ENCODE peak calls at places on chromosome 12, in five cellular contexts. R, K, G, I and O are unnamed samples.

GRCh38 chr12:4251228-4251891 is 22.2 kb upstream of the CCND2 start:
- DNase-seq in R (no peak), K (no peak), G (no peak), I (no peak), O (no peak)

GRCh38 chr12:122979908-122980191 is 631 bp upstream of the ARL6IP4 start:
- DNase-seq in R (no peak), K (no peak), G (no peak), I (peak), O (no peak)

GRCh38 chr12:97713972-97714588 is 251.5 kb downstream of the RMST start:
- DNase-seq in R (no peak), K (no peak), G (no peak), I (no peak), O (no peak)

GRCh38 chr12:102964872-102965271 is 7.4 kb downstream of the ASCL1 start:
- DNase-seq in R (no peak), K (no peak), G (no peak), I (peak), O (no peak)

GRCh38 chr12:89345376-89345775 is 6.9 kb downstream of the DUSP6 start:
- DNase-seq in R (no peak), K (no peak), G (no peak), I (no peak), O (no peak)

GRCh38 chr12:40953076-40953475 is 235.0 kb upstream of the PDZRN4 start:
- DNase-seq in R (no peak), K (no peak), G (no peak), I (no peak), O (no peak)

GRCh38 chr12:99745895-99746294 is 98.3 kb downstream of the GARIN6 start:
- DNase-seq in R (no peak), K (no peak), G (no peak), I (no peak), O (no peak)

GRCh38 chr12:89770391-89770790 is 61.8 kb upstream of the ATP2B1 start:
- DNase-seq in R (no peak), K (no peak), G (no peak), I (no peak), O (no peak)

GRCh38 chr12:124506145-124506831 is 61.1 kb downstream of the NCOR2 start:
- DNase-seq in R (peak), K (peak), G (peak), I (no peak), O (no peak)

GRCh38 chr12:125533434-125534029 is 468.3 kb downstream of the AACS start:
- DNase-seq in R (peak), K (peak), G (peak), I (peak), O (no peak)

GRCh38 chr12:62618948-62619347 is 152.3 kb downstream of the MON2 start:
- DNase-seq in R (no peak), K (no peak), G (no peak), I (no peak), O (no peak)

GRCh38 chr12:26987634-26988424 is 26.4 kb downstream of the TM7SF3 start:
- DNase-seq in R (no peak), K (no peak), G (no peak), I (no peak), O (no peak)

GRCh38 chr12:68034567-68034966 is 45.3 kb downstream of the IFNG-AS1 start:
- DNase-seq in R (no peak), K (no peak), G (no peak), I (no peak), O (no peak)

GRCh38 chr12:95990136-95990535 is 6.0 kb downstream of the HAL start:
- DNase-seq in R (no peak), K (no peak), G (no peak), I (no peak), O (no peak)

GRCh38 chr12:52155048-52155868 is 36.6 kb downstream of the KRT80 start:
- DNase-seq in R (no peak), K (no peak), G (no peak), I (peak), O (no peak)

GRCh38 chr12:108193922-108194321 is 64.8 kb downstream of the WSCD2 start:
- DNase-seq in R (no peak), K (no peak), G (no peak), I (peak), O (no peak)

GRCh38 chr12:47758584-47758833 is 171 bp downstream of the RAPGEF3 start:
- DNase-seq in R (no peak), K (no peak), G (no peak), I (no peak), O (no peak)

GRCh38 chr12:79897617-79898016 is 37.3 kb downstream of the PPP1R12A start:
- DNase-seq in R (no peak), K (no peak), G (no peak), I (no peak), O (peak)

GRCh38 chr12:123078114-123078465 is 72.8 kb downstream of the PITPNM2 start:
- DNase-seq in R (peak), K (no peak), G (no peak), I (no peak), O (no peak)

GRCh38 chr12:47602330-47602729 is 103.5 kb downstream of the RPAP3 start:
- DNase-seq in R (no peak), K (no peak), G (no peak), I (no peak), O (no peak)

GRCh38 chr12:69641546-69641945 is 30.8 kb upstream of the LRRC10 start:
- DNase-seq in R (no peak), K (no peak), G (no peak), I (no peak), O (no peak)

GRCh38 chr12:1083086-1083887 is 92.3 kb downstream of the ERC1 start:
- DNase-seq in R (peak), K (no peak), G (no peak), I (no peak), O (no peak)

GRCh38 chr12:50317198-50317597 is 33.9 kb upstream of the LIMA1 start:
- DNase-seq in R (no peak), K (no peak), G (no peak), I (no peak), O (no peak)

GRCh38 chr12:40693503-40693863 is 1.2 kb downstream of the CNTN1 start:
- DNase-seq in R (peak), K (no peak), G (peak), I (no peak), O (no peak)

GRCh38 chr12:70467908-70468733 is 102.0 kb downstream of the KCNMB4 start:
- DNase-seq in R (no peak), K (no peak), G (no peak), I (no peak), O (no peak)

GRCh38 chr12:46005823-46006222 is 15.4 kb upstream of the SCAF11 start:
- DNase-seq in R (no peak), K (no peak), G (no peak), I (no peak), O (no peak)

GRCh38 chr12:71183018-71183417 is 25.2 kb upstream of the TSPAN8 start:
- DNase-seq in R (no peak), K (no peak), G (no peak), I (no peak), O (no peak)

GRCh38 chr12:52969828-52970569 is 21.1 kb downstream of the KRT18 start:
- DNase-seq in R (no peak), K (peak), G (peak), I (no peak), O (no peak)

GRCh38 chr12:52126605-52127578 is 47.4 kb downstream of the SMIM41 start:
- DNase-seq in R (no peak), K (no peak), G (no peak), I (no peak), O (no peak)

GRCh38 chr12:95218164-95218851 is 701 bp downstream of the VEZT start:
- DNase-seq in R (no peak), K (no peak), G (no peak), I (peak), O (no peak)

GRCh38 chr12:100437038-100437841 is 36.4 kb upstream of the NR1H4 start:
- DNase-seq in R (no peak), K (no peak), G (no peak), I (no peak), O (no peak)

GRCh38 chr12:95408201-95408600 is 65.8 kb upstream of the METAP2 start:
- DNase-seq in R (no peak), K (no peak), G (no peak), I (no peak), O (no peak)

GRCh38 chr12:89278169-89278568 is 74.1 kb downstream of the DUSP6 start:
- DNase-seq in R (no peak), K (no peak), G (no peak), I (no peak), O (no peak)

GRCh38 chr12:53543539-53543938 is 36.3 kb upstream of the NPFF start:
- DNase-seq in R (peak), K (peak), G (no peak), I (peak), O (peak)

GRCh38 chr12:98733667-98734350 is 88.7 kb downstream of the APAF1 start:
- DNase-seq in R (no peak), K (no peak), G (no peak), I (no peak), O (no peak)

GRCh38 chr12:48813464-48814312 is 4.6 kb upstream of the CACNB3 start:
- DNase-seq in R (no peak), K (no peak), G (no peak), I (no peak), O (no peak)
- TF ChIP-seq CTCF in R (no peak), K (no peak), G (no peak), I (no peak), O (no peak)

DNA sequence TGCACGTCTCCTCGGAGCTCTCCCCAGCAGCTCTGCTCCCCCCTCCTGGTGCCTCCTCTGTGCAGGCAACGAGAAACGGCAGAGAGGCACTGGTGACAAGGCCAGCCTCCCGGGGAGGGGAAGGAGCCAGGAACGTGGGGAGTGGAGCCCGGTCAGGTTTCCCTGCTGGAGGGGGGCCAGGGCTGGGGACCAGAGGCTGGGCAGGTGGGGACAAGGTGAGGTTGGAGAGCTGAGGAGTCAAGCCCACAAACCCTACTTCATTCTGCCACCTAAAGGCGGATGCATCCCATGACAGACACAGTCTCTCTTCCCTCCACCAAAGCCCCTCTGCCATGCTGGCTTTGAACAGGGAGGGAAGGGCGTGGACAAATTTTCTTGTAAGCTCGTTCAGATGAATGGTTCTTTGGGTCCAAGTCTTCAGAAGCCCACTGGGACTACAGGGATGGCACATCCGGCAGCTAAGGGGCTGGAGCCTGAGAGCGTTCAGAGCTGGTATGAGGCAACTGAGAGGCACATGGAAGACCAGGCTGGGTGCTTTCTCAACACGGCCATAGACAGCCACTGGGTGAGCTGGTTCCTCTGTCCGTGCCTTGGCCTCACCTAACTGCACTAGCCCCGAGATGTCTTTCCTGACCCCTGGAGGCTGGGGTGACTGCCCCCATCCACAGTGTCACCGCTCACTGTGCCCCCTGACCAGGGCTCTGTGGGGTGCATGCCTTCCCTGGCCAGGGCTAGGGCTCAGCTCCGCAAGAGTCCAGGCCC is 105.9 kb downstream of the RBM19 start:
- DNase-seq in R (peak), K (no peak), G (no peak), I (no peak), O (no peak)
- TF ChIP-seq CTCF in R (no peak), K (no peak), G (no peak), I (no peak), O (no peak)

GRCh38 chr12:55681142-55682077 is 26.3 kb downstream of the ITGA7 start:
- DNase-seq in R (no peak), K (peak), G (peak), I (no peak), O (no peak)
- TF ChIP-seq CTCF in R (no peak), K (peak), G (peak), I (no peak), O (peak)

GRCh38 chr12:14845350-14845750 is 2.0 kb upstream of the ART4 start:
- DNase-seq in R (peak), K (no peak), G (no peak), I (peak), O (no peak)

GRCh38 chr12:14841761-14842160 is 1.6 kb downstream of the ART4 start:
- DNase-seq in R (no peak), K (peak), G (peak), I (no peak), O (no peak)

GRCh38 chr12:14843425-14843887 is at the start of gene ART4:
- DNase-seq in R (no peak), K (peak), G (no peak), I (no peak), O (no peak)

GRCh38 chr12:14840616-14841015 is 2.7 kb downstream of the ART4 start:
- DNase-seq in R (no peak), K (no peak), G (no peak), I (no peak), O (no peak)

GRCh38 chr12:14842315-14842714 is 1.0 kb downstream of the ART4 start:
- DNase-seq in R (no peak), K (no peak), G (no peak), I (no peak), O (no peak)
- TF ChIP-seq CTCF in R (no peak), K (no peak), G (no peak), I (no peak), O (no peak)

GRCh38 chr12:118103601-118104382 is at the start of gene VSIG10:
- DNase-seq in R (peak), K (peak), G (peak), I (peak), O (peak)
- TF ChIP-seq CTCF in R (no peak), K (no peak), G (no peak), I (no peak), O (no peak)

DNA sequence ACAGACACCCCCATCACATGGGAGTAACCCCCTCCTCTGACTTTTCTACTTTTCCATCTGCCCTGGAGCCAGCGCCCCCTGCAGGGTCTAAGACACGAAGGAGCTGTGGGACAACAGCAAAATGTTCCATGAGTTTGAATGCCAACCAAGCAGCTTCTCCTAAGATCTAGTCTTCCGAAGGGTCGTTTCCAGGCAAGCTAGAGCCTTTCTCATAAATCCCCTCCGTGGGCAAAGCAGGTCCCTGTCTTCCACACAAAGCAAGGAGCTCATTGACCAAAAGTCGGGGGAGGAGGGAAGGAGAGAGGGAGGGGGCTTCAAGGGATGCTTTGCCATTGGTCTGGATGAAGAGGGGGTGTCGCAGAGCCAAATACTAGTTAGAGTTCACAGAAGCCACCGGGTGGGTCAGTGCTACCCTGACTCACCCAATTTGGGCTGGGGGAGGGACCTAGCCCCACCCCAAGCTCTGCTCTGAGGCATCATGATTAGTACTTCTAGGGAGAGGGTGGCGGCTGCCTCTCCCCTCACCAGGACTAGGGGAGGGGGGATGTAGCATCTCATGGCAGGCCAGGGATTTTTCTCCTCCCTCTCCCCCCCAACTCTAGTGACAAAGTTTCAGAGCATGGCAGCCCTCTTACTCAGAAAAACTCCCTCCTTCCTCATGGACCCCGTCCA is 1.6 kb downstream of the MSI1 start:
- DNase-seq in R (no peak), K (no peak), G (peak), I (no peak), O (no peak)
- TF ChIP-seq CTCF in R (no peak), K (peak), G (no peak), I (peak), O (peak)

GRCh38 chr12:28536088-28536487 is 345.8 kb downstream of the CCDC91 start:
- DNase-seq in R (no peak), K (no peak), G (no peak), I (no peak), O (peak)
- TF ChIP-seq CTCF in R (no peak), K (no peak), G (no peak), I (no peak), O (peak)

GRCh38 chr12:20376984-20377383 is 8.6 kb downstream of the PDE3A start:
- DNase-seq in R (no peak), K (no peak), G (no peak), I (peak), O (no peak)
- TF ChIP-seq CTCF in R (no peak), K (peak), G (no peak), I (peak), O (peak)

GRCh38 chr12:131981388-131981787 is 31.6 kb downstream of the EP400 start:
- DNase-seq in R (no peak), K (no peak), G (no peak), I (no peak), O (no peak)

GRCh38 chr12:131979606-131980005 is 29.9 kb downstream of the EP400 start:
- DNase-seq in R (no peak), K (no peak), G (no peak), I (no peak), O (no peak)

GRCh38 chr12:131982041-131982440 is 32.3 kb downstream of the EP400 start:
- DNase-seq in R (no peak), K (no peak), G (no peak), I (no peak), O (no peak)

GRCh38 chr12:131983026-131983425 is 33.3 kb downstream of the EP400 start:
- DNase-seq in R (no peak), K (no peak), G (no peak), I (no peak), O (no peak)

GRCh38 chr12:131980263-131980662 is 30.5 kb downstream of the EP400 start:
- DNase-seq in R (no peak), K (no peak), G (no peak), I (no peak), O (no peak)
- TF ChIP-seq CTCF in R (no peak), K (no peak), G (no peak), I (no peak), O (peak)